ENCODE peak calls at places on chromosomes 13 and 19, in ten cellular contexts. S is NCI-H1417; P is activated effector memory CD4-positive, alpha-beta T cell treated with Interleukin-2 at 50 U/mL for 16 hours; R is brain pericyte; J is RPMI7951; F is memory B cell; H is kidney tubule cell; V is stomach; D is GOT3; L is fibroblast of the aortic adventitia. N is an unnamed sample.
A peak's percentile ranks its signal among the peaks of the same experiment; 100 is the strongest.

GRCh38 chr19:37809366-37809765 is 30.0 kb upstream of the ZNF573 start:
- DNase-seq in H (no peak), S (no peak), P (no peak), R (no peak), L (no peak), J (no peak), D (no peak), F (no peak), V (no peak), N (no peak)

GRCh38 chr19:15241259-15241658 is 9.0 kb upstream of the EPHX3 start:
- DNase-seq in R (no peak), P (no peak), S (no peak), F (no peak), L (no peak), V (no peak), H (no peak), D (no peak), J (no peak), N (no peak)

GRCh38 chr19:47657719-47658118 is 48.8 kb downstream of the BICRA start:
- DNase-seq in J (no peak), P (no peak), D (no peak), H (peak; percentile 34), R (no peak), F (no peak), S (no peak), V (no peak), L (no peak), N (no peak)

GRCh38 chr13:44243198-44243852 is 130.3 kb upstream of the SERP2 start:
- DNase-seq in H (peak; percentile 55), L (peak; percentile 57), D (no peak), P (no peak), V (peak; percentile 35), S (no peak), F (no peak), J (peak; percentile 97), R (no peak), N (no peak)

GRCh38 chr13:74040200-74040599 is 94.0 kb downstream of the KLF12 start:
- DNase-seq in S (no peak), H (peak; percentile 45), V (peak; percentile 36), F (peak; percentile 27), J (peak; percentile 55), D (no peak), R (no peak), L (peak; percentile 17), P (no peak), N (no peak)

GRCh38 chr13:26977541-26977940 is 194.1 kb downstream of the USP12 start:
- DNase-seq in R (no peak), S (no peak), V (no peak), P (no peak), H (peak; percentile 87), L (no peak), F (no peak), D (no peak), J (peak; percentile 54), N (no peak)

GRCh38 chr13:39417131-39417530 is 185.9 kb downstream of the LHFPL6 start:
- DNase-seq in V (no peak), S (peak; percentile 8), R (no peak), J (peak; percentile 32), F (no peak), D (no peak), H (no peak), P (no peak), L (no peak), N (no peak)

GRCh38 chr19:44653977-44654784 is 10.5 kb downstream of the PVR start:
- DNase-seq in J (peak; percentile 44), D (no peak), V (peak; percentile 82), H (peak; percentile 69), L (peak; percentile 57), S (peak; percentile 62), R (no peak), F (peak; percentile 77), P (peak; percentile 52), N (no peak)

GRCh38 chr13:93963266-93964131 is 516.0 kb downstream of the DCT start:
- DNase-seq in P (no peak), S (peak; percentile 98), V (no peak), D (no peak), R (no peak), H (peak; percentile 67), J (no peak), F (no peak), L (peak; percentile 45), N (no peak)

GRCh38 chr13:94323746-94324408 is 155.6 kb downstream of the DCT start:
- DNase-seq in H (no peak), D (no peak), J (no peak), L (no peak), R (no peak), F (no peak), V (no peak), P (peak; percentile 21), S (no peak), N (no peak)

GRCh38 chr19:55109527-55110291 is 7.7 kb downstream of the PPP1R12C start:
- DNase-seq in J (no peak), F (no peak), P (no peak), L (no peak), V (no peak), H (no peak), R (no peak), S (no peak), D (no peak), N (no peak)

GRCh38 chr19:43524922-43525835 is 1.8 kb downstream of the ETHE1 start:
- DNase-seq in L (peak; percentile 61), P (no peak), V (peak; percentile 65), J (peak; percentile 78), S (no peak), H (peak; percentile 72), D (no peak), F (no peak), R (no peak), N (no peak)

GRCh38 chr13:23447927-23448326 is 14.4 kb upstream of the SACS start:
- DNase-seq in V (no peak), S (no peak), H (no peak), J (peak; percentile 69), P (no peak), R (no peak), D (no peak), F (no peak), L (peak; percentile 88), N (no peak)

GRCh38 chr13:26133851-26134250 is 82.0 kb upstream of the SHISA2 start:
- DNase-seq in R (no peak), V (no peak), J (no peak), L (no peak), D (no peak), F (no peak), S (no peak), H (no peak), P (no peak), N (no peak)

GRCh38 chr19:6744381-6745288 is 5.2 kb downstream of the TRIP10 start:
- DNase-seq in F (no peak), H (peak; percentile 94), S (no peak), J (peak; percentile 93), V (peak; percentile 90), P (no peak), D (no peak), R (no peak), L (peak; percentile 82), N (no peak)

GRCh38 chr19:51808333-51808986 is 13.5 kb downstream of the FPR3 start:
- DNase-seq in L (peak; percentile 88), P (no peak), D (no peak), F (no peak), V (no peak), J (peak; percentile 85), R (no peak), S (peak; percentile 1), H (no peak), N (no peak)

GRCh38 chr13:114149774-114150740 is 17.6 kb upstream of the RASA3 start:
- DNase-seq in F (no peak), D (no peak), R (no peak), J (no peak), S (peak; percentile 99), V (no peak), L (no peak), H (no peak), P (no peak), N (no peak)

GRCh38 chr13:73870036-73870741 is 264.0 kb downstream of the KLF12 start:
- DNase-seq in R (no peak), J (no peak), V (no peak), L (peak; percentile 66), P (no peak), D (no peak), S (no peak), H (peak; percentile 8), F (no peak), N (no peak)

GRCh38 chr19:13884726-13885591 is 8.0 kb downstream of the NANOS3 start:
- DNase-seq in L (no peak), H (peak; percentile 41), D (no peak), J (no peak), P (no peak), S (peak; percentile 95), F (no peak), V (peak; percentile 87), R (no peak), N (no peak)

GRCh38 chr13:74325106-74325505 is 190.9 kb upstream of the KLF12 start:
- DNase-seq in J (peak; percentile 69), L (peak; percentile 82), V (no peak), F (no peak), R (peak; percentile 51), S (peak; percentile 89), P (no peak), D (no peak), H (no peak), N (peak; percentile 53)